ENCODE peak calls at places on chromosomes 12 and 14, in eight cellular contexts. One of them, this sample, is unnamed.

GRCh38 chr12:13559318-13559978 is 362.9 kb downstream of the EMP1 start:
- DNase-seq in left cardiac atrium: no peak
- DNase-seq in activated CD4-positive, alpha-beta T cell treated with anti-CD3 and anti-CD28 coated beads, Interleukin-2, amount 50 U/mL, for 1 hour: no peak
- DNase-seq in HFFc6: no peak
- DNase-seq in endothelial cell: no peak
- DNase-seq in ecto neural progenitor cell: no peak
- DNase-seq in fibroblast of lung: no peak
- DNase-seq in activated T-cell treated with anti-CD3 and anti-CD28 coated beads, Interleukin-2, amount 50 U/mL, for 4 hours: no peak
- DNase-seq in this sample: no peak

GRCh38 chr12:51005671-51006070 is 20.5 kb downstream of the SLC11A2 start:
- DNase-seq in ecto neural progenitor cell: no peak
- DNase-seq in left cardiac atrium: no peak
- DNase-seq in endothelial cell: no peak
- DNase-seq in activated CD4-positive, alpha-beta T cell treated with anti-CD3 and anti-CD28 coated beads, Interleukin-2, amount 50 U/mL, for 1 hour: no peak
- DNase-seq in activated T-cell treated with anti-CD3 and anti-CD28 coated beads, Interleukin-2, amount 50 U/mL, for 4 hours: no peak
- DNase-seq in HFFc6: no peak
- DNase-seq in fibroblast of lung: no peak
- DNase-seq in this sample: no peak

GRCh38 chr14:78302841-78303240 is 132.7 kb downstream of the NRXN3 start:
- DNase-seq in left cardiac atrium: no peak
- DNase-seq in activated CD4-positive, alpha-beta T cell treated with anti-CD3 and anti-CD28 coated beads, Interleukin-2, amount 50 U/mL, for 1 hour: no peak
- DNase-seq in ecto neural progenitor cell: no peak
- DNase-seq in HFFc6: no peak
- DNase-seq in endothelial cell: no peak
- DNase-seq in activated T-cell treated with anti-CD3 and anti-CD28 coated beads, Interleukin-2, amount 50 U/mL, for 4 hours: no peak
- DNase-seq in fibroblast of lung: no peak
- DNase-seq in this sample: no peak

GRCh38 chr12:52645120-52645761 is 6.8 kb downstream of the KRT2 start:
- DNase-seq in activated CD4-positive, alpha-beta T cell treated with anti-CD3 and anti-CD28 coated beads, Interleukin-2, amount 50 U/mL, for 1 hour: peak
- DNase-seq in ecto neural progenitor cell: peak
- DNase-seq in fibroblast of lung: no peak
- DNase-seq in activated T-cell treated with anti-CD3 and anti-CD28 coated beads, Interleukin-2, amount 50 U/mL, for 4 hours: no peak
- DNase-seq in endothelial cell: no peak
- DNase-seq in left cardiac atrium: no peak
- DNase-seq in HFFc6: no peak
- DNase-seq in this sample: peak

GRCh38 chr14:69886843-69887242 is 7.6 kb downstream of the SMOC1 start:
- DNase-seq in endothelial cell: no peak
- DNase-seq in activated CD4-positive, alpha-beta T cell treated with anti-CD3 and anti-CD28 coated beads, Interleukin-2, amount 50 U/mL, for 1 hour: no peak
- DNase-seq in left cardiac atrium: no peak
- DNase-seq in HFFc6: no peak
- DNase-seq in activated T-cell treated with anti-CD3 and anti-CD28 coated beads, Interleukin-2, amount 50 U/mL, for 4 hours: no peak
- DNase-seq in fibroblast of lung: peak
- DNase-seq in ecto neural progenitor cell: no peak
- DNase-seq in this sample: no peak

GRCh38 chr14:85399196-85399595 is 130.7 kb upstream of the FLRT2 start:
- DNase-seq in endothelial cell: no peak
- DNase-seq in activated CD4-positive, alpha-beta T cell treated with anti-CD3 and anti-CD28 coated beads, Interleukin-2, amount 50 U/mL, for 1 hour: no peak
- DNase-seq in fibroblast of lung: peak
- DNase-seq in activated T-cell treated with anti-CD3 and anti-CD28 coated beads, Interleukin-2, amount 50 U/mL, for 4 hours: no peak
- DNase-seq in HFFc6: peak
- DNase-seq in ecto neural progenitor cell: no peak
- DNase-seq in left cardiac atrium: no peak
- DNase-seq in this sample: no peak

GRCh38 chr14:101834387-101835165 is 73.1 kb downstream of the PPP2R5C start:
- DNase-seq in fibroblast of lung: peak
- DNase-seq in endothelial cell: no peak
- DNase-seq in left cardiac atrium: no peak
- DNase-seq in activated T-cell treated with anti-CD3 and anti-CD28 coated beads, Interleukin-2, amount 50 U/mL, for 4 hours: no peak
- DNase-seq in ecto neural progenitor cell: no peak
- DNase-seq in activated CD4-positive, alpha-beta T cell treated with anti-CD3 and anti-CD28 coated beads, Interleukin-2, amount 50 U/mL, for 1 hour: no peak
- DNase-seq in HFFc6: no peak
- DNase-seq in this sample: no peak

GRCh38 chr14:105138021-105138541 is 30.5 kb downstream of the JAG2 start:
- DNase-seq in fibroblast of lung: no peak
- DNase-seq in ecto neural progenitor cell: no peak
- DNase-seq in left cardiac atrium: peak
- DNase-seq in activated CD4-positive, alpha-beta T cell treated with anti-CD3 and anti-CD28 coated beads, Interleukin-2, amount 50 U/mL, for 1 hour: no peak
- DNase-seq in HFFc6: no peak
- DNase-seq in activated T-cell treated with anti-CD3 and anti-CD28 coated beads, Interleukin-2, amount 50 U/mL, for 4 hours: no peak
- DNase-seq in endothelial cell: peak
- DNase-seq in this sample: no peak

GRCh38 chr12:30862486-30862885 is 64.1 kb upstream of the TSPAN11 start:
- DNase-seq in left cardiac atrium: peak
- DNase-seq in HFFc6: no peak
- DNase-seq in ecto neural progenitor cell: peak
- DNase-seq in activated T-cell treated with anti-CD3 and anti-CD28 coated beads, Interleukin-2, amount 50 U/mL, for 4 hours: no peak
- DNase-seq in endothelial cell: no peak
- DNase-seq in fibroblast of lung: peak
- DNase-seq in activated CD4-positive, alpha-beta T cell treated with anti-CD3 and anti-CD28 coated beads, Interleukin-2, amount 50 U/mL, for 1 hour: no peak
- DNase-seq in this sample: no peak

GRCh38 chr12:98895086-98895651 is 250.1 kb downstream of the APAF1 start:
- DNase-seq in activated CD4-positive, alpha-beta T cell treated with anti-CD3 and anti-CD28 coated beads, Interleukin-2, amount 50 U/mL, for 1 hour: no peak
- DNase-seq in ecto neural progenitor cell: peak
- DNase-seq in activated T-cell treated with anti-CD3 and anti-CD28 coated beads, Interleukin-2, amount 50 U/mL, for 4 hours: no peak
- DNase-seq in endothelial cell: peak
- DNase-seq in HFFc6: no peak
- DNase-seq in left cardiac atrium: no peak
- DNase-seq in fibroblast of lung: no peak
- DNase-seq in this sample: no peak

GRCh38 chr12:118377891-118378470 is 1.6 kb downstream of the SUDS3 start:
- DNase-seq in activated T-cell treated with anti-CD3 and anti-CD28 coated beads, Interleukin-2, amount 50 U/mL, for 4 hours: peak
- DNase-seq in HFFc6: peak
- DNase-seq in fibroblast of lung: peak
- DNase-seq in ecto neural progenitor cell: peak
- DNase-seq in activated CD4-positive, alpha-beta T cell treated with anti-CD3 and anti-CD28 coated beads, Interleukin-2, amount 50 U/mL, for 1 hour: peak
- DNase-seq in left cardiac atrium: peak
- DNase-seq in endothelial cell: peak
- DNase-seq in this sample: peak

GRCh38 chr12:122793685-122794106 is 19.3 kb downstream of the CCDC62 start:
- DNase-seq in ecto neural progenitor cell: no peak
- DNase-seq in left cardiac atrium: no peak
- DNase-seq in endothelial cell: peak
- DNase-seq in activated T-cell treated with anti-CD3 and anti-CD28 coated beads, Interleukin-2, amount 50 U/mL, for 4 hours: no peak
- DNase-seq in fibroblast of lung: peak
- DNase-seq in HFFc6: peak
- DNase-seq in activated CD4-positive, alpha-beta T cell treated with anti-CD3 and anti-CD28 coated beads, Interleukin-2, amount 50 U/mL, for 1 hour: no peak
- DNase-seq in this sample: no peak

GRCh38 chr12:19003110-19003509 is 126.4 kb upstream of the PLEKHA5 start:
- DNase-seq in fibroblast of lung: peak
- DNase-seq in activated T-cell treated with anti-CD3 and anti-CD28 coated beads, Interleukin-2, amount 50 U/mL, for 4 hours: no peak
- DNase-seq in endothelial cell: no peak
- DNase-seq in HFFc6: no peak
- DNase-seq in ecto neural progenitor cell: no peak
- DNase-seq in left cardiac atrium: no peak
- DNase-seq in activated CD4-positive, alpha-beta T cell treated with anti-CD3 and anti-CD28 coated beads, Interleukin-2, amount 50 U/mL, for 1 hour: no peak
- DNase-seq in this sample: no peak

GRCh38 chr12:81128930-81129554 is 51.2 kb downstream of the ACSS3 start:
- DNase-seq in endothelial cell: peak
- DNase-seq in fibroblast of lung: peak
- DNase-seq in HFFc6: peak
- DNase-seq in activated CD4-positive, alpha-beta T cell treated with anti-CD3 and anti-CD28 coated beads, Interleukin-2, amount 50 U/mL, for 1 hour: no peak
- DNase-seq in ecto neural progenitor cell: no peak
- DNase-seq in left cardiac atrium: peak
- DNase-seq in activated T-cell treated with anti-CD3 and anti-CD28 coated beads, Interleukin-2, amount 50 U/mL, for 4 hours: no peak
- DNase-seq in this sample: no peak

GRCh38 chr12:9721394-9722092 is 11.4 kb downstream of the CLECL1 start:
- DNase-seq in ecto neural progenitor cell: no peak
- DNase-seq in HFFc6: no peak
- DNase-seq in fibroblast of lung: peak
- DNase-seq in activated T-cell treated with anti-CD3 and anti-CD28 coated beads, Interleukin-2, amount 50 U/mL, for 4 hours: no peak
- DNase-seq in left cardiac atrium: no peak
- DNase-seq in endothelial cell: no peak
- DNase-seq in activated CD4-positive, alpha-beta T cell treated with anti-CD3 and anti-CD28 coated beads, Interleukin-2, amount 50 U/mL, for 1 hour: no peak
- DNase-seq in this sample: no peak

GRCh38 chr14:68522510-68523325 is 270.1 kb downstream of the ZFP36L1 start:
- DNase-seq in fibroblast of lung: no peak
- DNase-seq in left cardiac atrium: no peak
- DNase-seq in activated CD4-positive, alpha-beta T cell treated with anti-CD3 and anti-CD28 coated beads, Interleukin-2, amount 50 U/mL, for 1 hour: no peak
- DNase-seq in ecto neural progenitor cell: peak
- DNase-seq in endothelial cell: no peak
- DNase-seq in HFFc6: no peak
- DNase-seq in activated T-cell treated with anti-CD3 and anti-CD28 coated beads, Interleukin-2, amount 50 U/mL, for 4 hours: no peak
- DNase-seq in this sample: no peak

GRCh38 chr12:111322336-111323250 is 46.3 kb downstream of the PHETA1 start:
- DNase-seq in activated T-cell treated with anti-CD3 and anti-CD28 coated beads, Interleukin-2, amount 50 U/mL, for 4 hours: no peak
- DNase-seq in activated CD4-positive, alpha-beta T cell treated with anti-CD3 and anti-CD28 coated beads, Interleukin-2, amount 50 U/mL, for 1 hour: no peak
- DNase-seq in endothelial cell: no peak
- DNase-seq in left cardiac atrium: no peak
- DNase-seq in HFFc6: no peak
- DNase-seq in ecto neural progenitor cell: no peak
- DNase-seq in fibroblast of lung: peak
- DNase-seq in this sample: no peak

GRCh38 chr14:85214471-85214870 is 315.5 kb upstream of the FLRT2 start:
- DNase-seq in HFFc6: peak
- DNase-seq in left cardiac atrium: no peak
- DNase-seq in activated T-cell treated with anti-CD3 and anti-CD28 coated beads, Interleukin-2, amount 50 U/mL, for 4 hours: no peak
- DNase-seq in fibroblast of lung: peak
- DNase-seq in ecto neural progenitor cell: no peak
- DNase-seq in endothelial cell: no peak
- DNase-seq in activated CD4-positive, alpha-beta T cell treated with anti-CD3 and anti-CD28 coated beads, Interleukin-2, amount 50 U/mL, for 1 hour: no peak
- DNase-seq in this sample: no peak

GRCh38 chr14:90132821-90133570 is 71.2 kb downstream of the KCNK13 start:
- DNase-seq in ecto neural progenitor cell: no peak
- DNase-seq in fibroblast of lung: peak
- DNase-seq in left cardiac atrium: no peak
- DNase-seq in HFFc6: no peak
- DNase-seq in activated T-cell treated with anti-CD3 and anti-CD28 coated beads, Interleukin-2, amount 50 U/mL, for 4 hours: no peak
- DNase-seq in activated CD4-positive, alpha-beta T cell treated with anti-CD3 and anti-CD28 coated beads, Interleukin-2, amount 50 U/mL, for 1 hour: no peak
- DNase-seq in endothelial cell: no peak
- DNase-seq in this sample: no peak

GRCh38 chr14:24785698-24786097 is 151.7 kb upstream of the GZMB start:
- DNase-seq in HFFc6: no peak
- DNase-seq in fibroblast of lung: no peak
- DNase-seq in activated T-cell treated with anti-CD3 and anti-CD28 coated beads, Interleukin-2, amount 50 U/mL, for 4 hours: no peak
- DNase-seq in endothelial cell: no peak
- DNase-seq in activated CD4-positive, alpha-beta T cell treated with anti-CD3 and anti-CD28 coated beads, Interleukin-2, amount 50 U/mL, for 1 hour: no peak
- DNase-seq in ecto neural progenitor cell: no peak
- DNase-seq in left cardiac atrium: no peak
- DNase-seq in this sample: no peak